ENCODE peak calls at places on chromosomes 7 and 10, in six cellular contexts. One of them, this sample, is unnamed.
A peak's percentile ranks its signal among the peaks of the same experiment; 100 is the strongest.

GRCh38 chr10:83934062-83934461 is 205.2 kb upstream of the GHITM start:
- DNase-seq in heart left ventricle: no peak
- DNase-seq in astrocyte: no peak
- DNase-seq in Karpas-422: no peak
- DNase-seq in pancreas: no peak
- DNase-seq in PC-3: no peak
- DNase-seq in this sample: no peak

GRCh38 chr7:112182749-112183148 is 23.4 kb downstream of the DOCK4 start:
- DNase-seq in pancreas: no peak
- DNase-seq in Karpas-422: no peak
- DNase-seq in astrocyte: no peak
- DNase-seq in heart left ventricle: peak; percentile 73
- DNase-seq in PC-3: no peak
- DNase-seq in this sample: no peak

GRCh38 chr7:17432793-17433192 is 134.3 kb downstream of the AHR start:
- DNase-seq in astrocyte: no peak
- DNase-seq in pancreas: no peak
- DNase-seq in PC-3: peak; percentile 9
- DNase-seq in heart left ventricle: no peak
- DNase-seq in Karpas-422: no peak
- DNase-seq in this sample: no peak

GRCh38 chr10:73997479-73997805 is 474 bp upstream of the VCL start:
- DNase-seq in PC-3: no peak
- DNase-seq in astrocyte: no peak
- DNase-seq in Karpas-422: no peak
- DNase-seq in heart left ventricle: no peak
- DNase-seq in pancreas: no peak
- DNase-seq in this sample: no peak

GRCh38 chr10:52571018-52571417 is 201.6 kb downstream of the MBL2 start:
- DNase-seq in pancreas: no peak
- DNase-seq in astrocyte: no peak
- DNase-seq in PC-3: no peak
- DNase-seq in Karpas-422: no peak
- DNase-seq in heart left ventricle: no peak
- DNase-seq in this sample: no peak

GRCh38 chr7:25305831-25306230 is 77.5 kb upstream of the NPVF start:
- DNase-seq in Karpas-422: no peak
- DNase-seq in astrocyte: no peak
- DNase-seq in PC-3: no peak
- DNase-seq in heart left ventricle: no peak
- DNase-seq in pancreas: no peak
- DNase-seq in this sample: no peak

GRCh38 chr7:24741691-24742639 is 15.3 kb downstream of the GSDME start:
- DNase-seq in pancreas: no peak
- DNase-seq in heart left ventricle: no peak
- DNase-seq in Karpas-422: no peak
- DNase-seq in astrocyte: peak; percentile 97
- DNase-seq in PC-3: peak; percentile 63
- DNase-seq in this sample: peak; percentile 81

GRCh38 chr10:78071140-78071856 is 37.6 kb downstream of the RPS24 start:
- DNase-seq in Karpas-422: no peak
- DNase-seq in astrocyte: no peak
- DNase-seq in pancreas: no peak
- DNase-seq in heart left ventricle: no peak
- DNase-seq in PC-3: no peak
- DNase-seq in this sample: no peak

GRCh38 chr10:119786117-119786769 is 60.4 kb downstream of the INPP5F start:
- DNase-seq in Karpas-422: no peak
- DNase-seq in heart left ventricle: no peak
- DNase-seq in PC-3: peak; percentile 32
- DNase-seq in astrocyte: peak; percentile 91
- DNase-seq in pancreas: no peak
- DNase-seq in this sample: no peak

DNA sequence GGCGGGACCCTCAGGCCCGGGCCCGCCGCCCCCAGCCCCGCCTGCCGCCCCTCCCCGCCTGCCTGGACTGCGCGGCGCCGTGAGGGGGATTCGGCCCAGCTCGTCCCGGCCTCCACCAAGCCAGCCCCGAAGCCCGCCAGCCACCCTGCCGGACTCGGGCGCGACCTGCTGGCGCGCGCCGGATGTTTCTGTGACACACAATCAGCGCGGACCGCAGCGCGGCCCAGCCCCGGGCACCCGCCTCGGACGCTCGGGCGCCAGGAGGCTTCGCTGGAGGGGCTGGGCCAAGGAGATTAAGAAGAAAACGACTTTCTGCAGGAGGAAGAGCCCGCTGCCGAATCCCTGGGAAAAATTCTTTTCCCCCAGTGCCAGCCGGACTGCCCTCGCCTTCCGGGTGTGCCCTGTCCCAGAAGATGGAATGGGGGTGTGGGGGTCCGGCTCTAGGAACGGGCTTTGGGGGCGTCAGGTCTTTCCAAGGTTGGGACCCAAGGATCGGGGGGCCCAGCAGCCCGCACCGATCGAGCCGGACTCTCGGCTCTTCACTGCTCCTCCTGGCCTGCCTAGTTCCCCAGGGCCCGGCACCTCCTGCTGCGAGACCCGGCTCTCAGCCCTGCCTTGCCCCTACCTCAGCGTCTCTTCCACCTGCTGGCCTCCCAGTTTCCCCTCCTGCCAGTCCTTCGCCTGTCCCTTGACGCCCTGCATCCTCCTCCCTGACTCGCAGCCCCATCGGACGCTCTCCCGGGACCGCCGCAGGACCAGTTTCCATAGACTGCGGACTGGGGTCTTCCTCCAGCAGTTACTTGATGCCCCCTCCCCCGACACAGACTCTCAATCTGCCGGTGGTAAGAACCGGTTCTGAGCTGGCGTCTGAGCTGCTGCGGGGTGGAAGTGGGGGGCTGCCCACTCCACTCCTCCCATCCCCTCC is 82.7 kb downstream of the PAX2 start:
- DNase-seq in astrocyte: no peak
- DNase-seq in pancreas: peak; percentile 42
- DNase-seq in Karpas-422: peak; percentile 79
- DNase-seq in heart left ventricle: peak; percentile 70
- DNase-seq in PC-3: peak; percentile 30
- DNase-seq in this sample: peak; percentile 50
- H3K27me3 ChIP-seq in astrocyte: peaks cover 81% of the 10 kb centered on the region
- H3K27me3 ChIP-seq in pancreas: no peaks in the 10 kb centered on the region
- H3K27me3 ChIP-seq in Karpas-422: no peaks in the 10 kb centered on the region
- H3K27me3 ChIP-seq in heart left ventricle: peaks cover 94% of the 10 kb centered on the region
- H3K27me3 ChIP-seq in PC-3: peaks cover 42% of the 10 kb centered on the region
- H3K27me3 ChIP-seq in this sample: peaks cover 63% of the 10 kb centered on the region

GRCh38 chr10:123995461-123996131 is 97.8 kb downstream of the CHST15 start:
- DNase-seq in PC-3: peak; percentile 76
- DNase-seq in heart left ventricle: peak; percentile 76
- DNase-seq in pancreas: peak; percentile 38
- DNase-seq in astrocyte: peak; percentile 93
- DNase-seq in Karpas-422: peak; percentile 68
- DNase-seq in this sample: peak; percentile 97

GRCh38 chr10:123995082-123995460 is 98.3 kb downstream of the CHST15 start:
- DNase-seq in PC-3: no peak
- DNase-seq in heart left ventricle: peak; percentile 61
- DNase-seq in Karpas-422: no peak
- DNase-seq in astrocyte: no peak
- DNase-seq in pancreas: no peak
- DNase-seq in this sample: no peak

GRCh38 chr10:123993534-123994416 is 99.6 kb downstream of the CHST15 start:
- DNase-seq in PC-3: no peak
- DNase-seq in heart left ventricle: peak; percentile 45
- DNase-seq in Karpas-422: no peak
- DNase-seq in astrocyte: no peak
- DNase-seq in pancreas: no peak
- DNase-seq in this sample: no peak

GRCh38 chr10:123996302-123996701 is 97.1 kb downstream of the CHST15 start:
- DNase-seq in Karpas-422: no peak
- DNase-seq in PC-3: peak; percentile 32
- DNase-seq in astrocyte: no peak
- DNase-seq in heart left ventricle: no peak
- DNase-seq in pancreas: no peak
- DNase-seq in this sample: no peak

DNA sequence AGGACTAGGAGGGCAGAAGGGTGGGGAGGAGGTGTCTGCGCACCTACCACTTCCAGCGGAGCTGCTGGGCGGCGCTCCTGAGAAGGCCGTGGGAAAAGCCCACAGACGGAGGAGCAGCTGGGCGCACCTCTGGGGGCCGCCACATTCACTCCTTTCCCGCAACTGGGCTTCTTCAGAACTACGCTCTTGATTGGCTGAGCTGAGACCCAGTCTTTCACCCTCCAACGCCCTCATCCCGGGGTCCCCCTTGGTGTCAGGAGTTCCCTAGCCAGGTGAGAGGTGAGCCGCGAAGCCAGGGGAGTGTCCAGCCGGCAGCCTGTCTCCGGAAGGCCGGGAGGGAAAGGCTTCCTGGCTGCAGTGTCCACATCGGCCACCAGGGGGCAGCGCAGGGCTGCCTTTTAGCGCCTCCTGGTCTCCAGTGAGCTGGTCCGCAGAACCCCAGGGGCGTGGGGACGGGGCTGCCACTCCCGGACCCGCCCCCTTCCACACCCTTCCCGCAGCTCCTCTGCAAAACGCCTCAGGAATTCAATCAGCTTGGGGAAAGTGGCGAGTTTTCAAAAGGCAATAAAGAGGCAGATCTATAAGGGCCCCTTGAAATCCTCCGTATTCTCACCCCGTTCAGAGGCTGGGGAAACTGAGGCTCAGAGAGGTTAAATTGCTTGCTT is 98.8 kb downstream of the CHST15 start:
- DNase-seq in pancreas: peak; percentile 79
- DNase-seq in PC-3: peak; percentile 93
- DNase-seq in astrocyte: peak; percentile 76
- DNase-seq in Karpas-422: peak; percentile 89
- DNase-seq in heart left ventricle: peak; percentile 93
- DNase-seq in this sample: peak; percentile 94
- H3K4me3 ChIP-seq in pancreas: peak overlapping the region; percentile 23
- H3K4me3 ChIP-seq in PC-3: peak overlapping the region; percentile 66
- H3K4me3 ChIP-seq in astrocyte: peak overlapping the region; percentile 47
- H3K4me3 ChIP-seq in Karpas-422: no peak overlapping the region
- H3K4me3 ChIP-seq in heart left ventricle: peak overlapping the region; percentile 20
- H3K4me3 ChIP-seq in this sample: peak overlapping the region; percentile 33

GRCh38 chr7:23387583-23387982 is 82.7 kb downstream of the IGF2BP3 start:
- DNase-seq in PC-3: no peak
- DNase-seq in heart left ventricle: no peak
- DNase-seq in Karpas-422: no peak
- DNase-seq in pancreas: no peak
- DNase-seq in astrocyte: no peak
- DNase-seq in this sample: no peak
- H3K36me3 ChIP-seq in PC-3: no peaks in the 10 kb centered on the region
- H3K36me3 ChIP-seq in heart left ventricle: no peaks in the 10 kb centered on the region
- H3K36me3 ChIP-seq in Karpas-422: peaks cover 47% of the 10 kb centered on the region
- H3K36me3 ChIP-seq in pancreas: no peaks in the 10 kb centered on the region
- H3K36me3 ChIP-seq in astrocyte: peaks cover 12% of the 10 kb centered on the region
- H3K36me3 ChIP-seq in this sample: peaks cover 50% of the 10 kb centered on the region

DNA sequence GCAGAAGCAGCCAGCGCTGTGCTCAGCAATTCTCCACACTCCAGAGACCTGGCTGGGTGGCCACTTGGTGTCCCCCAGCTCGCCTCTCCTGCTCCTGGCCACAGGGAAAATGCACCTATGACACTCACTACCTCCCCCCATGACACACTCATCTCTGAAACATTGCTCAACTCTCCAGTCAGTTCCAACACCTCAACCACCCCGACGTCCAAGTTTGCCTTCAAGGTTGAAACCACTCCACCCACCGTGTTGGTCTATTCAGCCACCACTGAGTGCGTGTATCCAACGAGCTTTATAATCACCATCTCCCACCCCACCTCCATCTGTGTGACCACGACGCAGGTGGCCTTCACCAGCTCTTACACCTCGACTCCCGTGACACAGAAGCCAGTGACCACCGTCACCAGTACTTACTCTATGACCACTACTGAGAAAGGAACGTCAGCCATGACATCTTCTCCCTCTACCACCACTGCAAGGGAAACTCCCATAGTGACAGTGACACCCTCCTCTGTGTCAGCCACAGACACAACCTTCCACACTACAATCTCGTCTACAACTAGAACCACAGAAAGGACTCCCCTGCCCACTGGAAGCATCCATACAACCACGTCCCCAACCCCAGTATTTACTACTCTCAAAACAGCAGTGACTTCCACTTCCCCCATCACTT is 2.7 kb downstream of the MUC3A start:
- DNase-seq in heart left ventricle: no peak
- DNase-seq in pancreas: no peak
- DNase-seq in PC-3: no peak
- DNase-seq in Karpas-422: no peak
- DNase-seq in astrocyte: no peak
- DNase-seq in this sample: no peak
- H3K27me3 ChIP-seq in heart left ventricle: peaks cover 40% of the 10 kb centered on the region
- H3K27me3 ChIP-seq in pancreas: no peaks in the 10 kb centered on the region
- H3K27me3 ChIP-seq in PC-3: peaks cover 8% of the 10 kb centered on the region
- H3K27me3 ChIP-seq in Karpas-422: peaks cover 4% of the 10 kb centered on the region
- H3K27me3 ChIP-seq in astrocyte: peaks cover 15% of the 10 kb centered on the region
- H3K27me3 ChIP-seq in this sample: peaks cover 3% of the 10 kb centered on the region

This sample was measured in MG63.